ENCODE peak calls at places on chromosomes 1 and 21, in four cellular contexts. B is H1, V is SK-N-SH, U is GM12878. P is an unnamed sample.

GRCh38 chr1:54559111-54559548 is 11.1 kb downstream of the ACOT11 start:
- DNase-seq in B (no peak), V (no peak), U (no peak), P (no peak)

GRCh38 chr1:43067856-43068751 is 104.0 kb downstream of the EBNA1BP2 start:
- DNase-seq in B (no peak), V (peak), U (no peak), P (no peak)

GRCh38 chr1:226973898-226974543 is 33.9 kb downstream of the COQ8A start:
- DNase-seq in U (no peak), B (no peak), V (no peak), P (no peak)

GRCh38 chr1:206686486-206687249 is 2.0 kb downstream of the MAPKAPK2 start:
- DNase-seq in U (no peak), B (no peak), V (no peak), P (peak)

GRCh38 chr21:43956667-43957030 is 55.5 kb upstream of the TRAPPC10 start:
- DNase-seq in U (no peak), V (no peak), B (no peak), P (no peak)

GRCh38 chr1:36322786-36323635 is 434 bp downstream of the EVA1B start:
- DNase-seq in U (no peak), V (peak), B (no peak), P (peak)

GRCh38 chr1:29234471-29234870 is 1.9 kb upstream of the PTPRU start:
- DNase-seq in U (no peak), B (no peak), V (no peak), P (no peak)

GRCh38 chr21:45235488-45235887 is 52.2 kb downstream of the POFUT2 start:
- DNase-seq in V (no peak), B (no peak), U (no peak), P (no peak)

GRCh38 chr1:34982820-34983376 is 2.2 kb downstream of the TMEM35B start:
- DNase-seq in U (no peak), B (no peak), V (no peak), P (no peak)

GRCh38 chr1:21099034-21099868 is 77.4 kb downstream of the EIF4G3 start:
- DNase-seq in V (no peak), B (no peak), U (no peak), P (no peak)

GRCh38 chr1:48916121-48917069 is 139.7 kb upstream of the BEND5 start:
- DNase-seq in B (peak), V (peak), U (no peak), P (peak)

GRCh38 chr1:923131-923990 is at the start of gene SAMD11:
- DNase-seq in B (no peak), V (peak), U (no peak), P (peak)

GRCh38 chr1:226002667-226003501 is 3.7 kb upstream of the SDE2 start:
- DNase-seq in V (peak), U (no peak), B (peak), P (peak)

GRCh38 chr1:62370594-62370993 is 51.4 kb upstream of the KANK4 start:
- DNase-seq in B (no peak), V (no peak), U (no peak), P (no peak)

GRCh38 chr1:7584643-7585042 is 186.5 kb upstream of the VAMP3 start:
- DNase-seq in B (no peak), V (peak), U (no peak), P (no peak)

GRCh38 chr1:243354511-243355153 is 98.8 kb downstream of the SDCCAG8 start:
- DNase-seq in U (no peak), V (no peak), B (no peak), P (no peak)

GRCh38 chr1:230858918-230859819 is 9.2 kb downstream of the C1orf198 start:
- DNase-seq in B (no peak), V (no peak), U (no peak), P (no peak)

GRCh38 chr1:113677250-113678158 is 81.8 kb downstream of the PHTF1 start:
- DNase-seq in B (no peak), U (no peak), V (peak), P (peak)

GRCh38 chr1:30698401-30698981 is 24.9 kb downstream of the MATN1 start:
- DNase-seq in V (no peak), B (no peak), U (no peak), P (no peak)

GRCh38 chr21:32383812-32384211 is 9.0 kb downstream of the URB1 start:
- DNase-seq in B (no peak), U (no peak), V (no peak), P (no peak)

GRCh38 chr1:226820935-226821718 is 49.3 kb upstream of the PSEN2 start:
- DNase-seq in U (no peak), B (no peak), V (peak), P (no peak)

GRCh38 chr1:84143796-84144565 is at the start of gene PRKACB:
- DNase-seq in B (no peak), V (no peak), U (peak), P (no peak)

GRCh38 chr1:165933446-165934170 is 106.2 kb downstream of the UCK2 start:
- DNase-seq in U (no peak), V (no peak), B (no peak), P (no peak)

GRCh38 chr1:1091344-1092148 is 17.4 kb upstream of the RNF223 start:
- DNase-seq in B (no peak), U (no peak), V (peak), P (peak)

GRCh38 chr1:204255966-204256365 is 42.2 kb upstream of the GOLT1A start:
- DNase-seq in U (no peak), B (no peak), V (no peak), P (no peak)

GRCh38 chr1:210587547-210587946 is 258.8 kb downstream of the HHAT start:
- DNase-seq in B (no peak), U (no peak), V (no peak), P (no peak)

GRCh38 chr1:27590917-27591508 is 12.9 kb downstream of the AHDC1 start:
- DNase-seq in U (no peak), B (no peak), V (no peak), P (peak)

GRCh38 chr1:238177351-238177750 is 286.6 kb upstream of the ZP4 start:
- DNase-seq in B (no peak), V (no peak), U (no peak), P (no peak)

GRCh38 chr1:13593511-13594131 is 10.0 kb downstream of the PDPN start:
- DNase-seq in V (no peak), U (no peak), B (no peak), P (no peak)

GRCh38 chr1:50700226-50701020 is 259.6 kb downstream of the FAF1 start:
- DNase-seq in V (no peak), B (peak), U (no peak), P (no peak)

GRCh38 chr1:206797534-206798383 is 25.5 kb upstream of the IL10 start:
- DNase-seq in U (no peak), B (peak), V (peak), P (peak)

GRCh38 chr1:211621471-211622198 is 42.7 kb upstream of the SLC30A1 start:
- DNase-seq in V (no peak), U (no peak), B (no peak), P (no peak)

GRCh38 chr21:44982558-44983244 is 42.9 kb downstream of the SLX9 start:
- DNase-seq in B (no peak), V (no peak), U (no peak), P (no peak)

GRCh38 chr1:117633423-117633822 is 27.6 kb downstream of the TENT5C start:
- DNase-seq in V (no peak), B (no peak), U (no peak), P (no peak)

GRCh38 chr1:202589190-202589680 is 121.0 kb downstream of the SYT2 start:
- DNase-seq in V (peak), U (no peak), B (peak), P (no peak)

GRCh38 chr1:157132602-157133167 is 5.5 kb downstream of the ETV3 start:
- DNase-seq in V (no peak), B (no peak), U (no peak), P (no peak)
- TF ChIP-seq NRF1 in V (no peak), B (no peak), U (no peak), P (no peak)

GRCh38 chr1:223175032-223175431 is 32.0 kb upstream of the TLR5 start:
- DNase-seq in U (no peak), B (no peak), V (no peak), P (peak)
- H3K27ac ChIP-seq in U (no peak), B (no peak), V (no peak), P (no peak)

GRCh38 chr1:212916395-212917133 is 33.8 kb upstream of the VASH2 start:
- DNase-seq in V (no peak), B (no peak), U (no peak), P (peak)
- TF ChIP-seq NRF1 in V (no peak), B (no peak), U (no peak), P (no peak)

GRCh38 chr1:222459652-222460051 is 88.3 kb downstream of the HHIPL2 start:
- DNase-seq in B (no peak), U (no peak), V (no peak), P (no peak)

GRCh38 chr1:222455188-222455879 is 92.6 kb downstream of the HHIPL2 start:
- DNase-seq in B (peak), U (peak), V (peak), P (peak)

GRCh38 chr1:222454782-222455181 is 93.1 kb downstream of the HHIPL2 start:
- DNase-seq in V (peak), B (no peak), U (no peak), P (no peak)

GRCh38 chr1:222457084-222457483 is 90.8 kb downstream of the HHIPL2 start:
- DNase-seq in V (no peak), U (no peak), B (no peak), P (no peak)

GRCh38 chr1:222457513-222457912 is 90.4 kb downstream of the HHIPL2 start:
- DNase-seq in B (no peak), U (no peak), V (no peak), P (no peak)
- H3K27ac ChIP-seq in B (no peak), U (no peak), V (no peak), P (no peak)

GRCh38 chr1:24580756-24581155 is 24.9 kb downstream of the NCMAP start:
- DNase-seq in U (no peak), V (no peak), B (no peak), P (no peak)

GRCh38 chr1:24575905-24576587 is 20.2 kb downstream of the NCMAP start:
- DNase-seq in B (no peak), U (no peak), V (no peak), P (no peak)

GRCh38 chr1:24584103-24584764 is 28.3 kb downstream of the NCMAP start:
- DNase-seq in B (no peak), V (no peak), U (no peak), P (no peak)

GRCh38 chr1:24578846-24579245 is 23.0 kb downstream of the NCMAP start:
- DNase-seq in V (no peak), B (no peak), U (no peak), P (no peak)
- TF ChIP-seq NRF1 in V (no peak), B (no peak), U (no peak), P (no peak)

GRCh38 chr1:11880181-11880575 is 21.4 kb upstream of the NPPB start:
- DNase-seq in V (no peak), U (no peak), B (no peak), P (no peak)
- H3K27ac ChIP-seq in V (no peak), U (no peak), B (no peak), P (no peak)